ENCODE peak calls at places on chromosomes 1 and 21, in seven cellular contexts. One of them, this sample, is unnamed.

GRCh38 chr21:42199488-42200463 is 19.2 kb upstream of the ABCG1 start:
- DNase-seq in NCI-H1092: no peak
- DNase-seq in left ventricle myocardium inferior: no peak
- DNase-seq in hepatocyte: peak
- DNase-seq in osteoblast: no peak
- DNase-seq in activated CD4-positive, alpha-beta T cell treated with anti-CD3 and anti-CD28 coated beads, Interleukin-2, amount 10 ng/mL, durations not matched to agents 7 days and 5 days: peak
- DNase-seq in posterior vena cava: peak
- DNase-seq in this sample: no peak

GRCh38 chr1:183365676-183366075 is 52.5 kb downstream of the NMNAT2 start:
- DNase-seq in NCI-H1092: no peak
- DNase-seq in left ventricle myocardium inferior: no peak
- DNase-seq in hepatocyte: no peak
- DNase-seq in osteoblast: no peak
- DNase-seq in activated CD4-positive, alpha-beta T cell treated with anti-CD3 and anti-CD28 coated beads, Interleukin-2, amount 10 ng/mL, durations not matched to agents 7 days and 5 days: no peak
- DNase-seq in posterior vena cava: no peak
- DNase-seq in this sample: no peak

GRCh38 chr1:13812456-13813397 is 112.7 kb downstream of the PRDM2 start:
- DNase-seq in NCI-H1092: no peak
- DNase-seq in left ventricle myocardium inferior: no peak
- DNase-seq in hepatocyte: no peak
- DNase-seq in osteoblast: no peak
- DNase-seq in activated CD4-positive, alpha-beta T cell treated with anti-CD3 and anti-CD28 coated beads, Interleukin-2, amount 10 ng/mL, durations not matched to agents 7 days and 5 days: no peak
- DNase-seq in posterior vena cava: peak
- DNase-seq in this sample: peak

GRCh38 chr1:20443703-20444587 is 42.1 kb downstream of the CAMK2N1 start:
- DNase-seq in NCI-H1092: no peak
- DNase-seq in left ventricle myocardium inferior: no peak
- DNase-seq in hepatocyte: no peak
- DNase-seq in osteoblast: no peak
- DNase-seq in activated CD4-positive, alpha-beta T cell treated with anti-CD3 and anti-CD28 coated beads, Interleukin-2, amount 10 ng/mL, durations not matched to agents 7 days and 5 days: no peak
- DNase-seq in posterior vena cava: peak
- DNase-seq in this sample: no peak

GRCh38 chr1:33366766-33367487 is 46.0 kb upstream of the A3GALT2 start:
- DNase-seq in NCI-H1092: no peak
- DNase-seq in left ventricle myocardium inferior: no peak
- DNase-seq in hepatocyte: no peak
- DNase-seq in osteoblast: no peak
- DNase-seq in activated CD4-positive, alpha-beta T cell treated with anti-CD3 and anti-CD28 coated beads, Interleukin-2, amount 10 ng/mL, durations not matched to agents 7 days and 5 days: no peak
- DNase-seq in posterior vena cava: no peak
- DNase-seq in this sample: no peak

GRCh38 chr1:205437570-205437969 is 15.7 kb upstream of the LEMD1 start:
- DNase-seq in NCI-H1092: no peak
- DNase-seq in left ventricle myocardium inferior: no peak
- DNase-seq in hepatocyte: no peak
- DNase-seq in osteoblast: no peak
- DNase-seq in activated CD4-positive, alpha-beta T cell treated with anti-CD3 and anti-CD28 coated beads, Interleukin-2, amount 10 ng/mL, durations not matched to agents 7 days and 5 days: no peak
- DNase-seq in posterior vena cava: no peak
- DNase-seq in this sample: no peak

GRCh38 chr21:37430184-37430821 is 63.7 kb downstream of the DYRK1A start:
- DNase-seq in NCI-H1092: no peak
- DNase-seq in left ventricle myocardium inferior: no peak
- DNase-seq in hepatocyte: peak
- DNase-seq in osteoblast: no peak
- DNase-seq in activated CD4-positive, alpha-beta T cell treated with anti-CD3 and anti-CD28 coated beads, Interleukin-2, amount 10 ng/mL, durations not matched to agents 7 days and 5 days: no peak
- DNase-seq in posterior vena cava: no peak
- DNase-seq in this sample: no peak

GRCh38 chr1:109993885-109994284 is 9.3 kb downstream of the AHCYL1 start:
- DNase-seq in NCI-H1092: no peak
- DNase-seq in left ventricle myocardium inferior: no peak
- DNase-seq in hepatocyte: peak
- DNase-seq in osteoblast: no peak
- DNase-seq in activated CD4-positive, alpha-beta T cell treated with anti-CD3 and anti-CD28 coated beads, Interleukin-2, amount 10 ng/mL, durations not matched to agents 7 days and 5 days: no peak
- DNase-seq in posterior vena cava: no peak
- DNase-seq in this sample: no peak

GRCh38 chr1:78591971-78592370 is 28.3 kb upstream of the IFI44L start:
- DNase-seq in NCI-H1092: no peak
- DNase-seq in left ventricle myocardium inferior: no peak
- DNase-seq in hepatocyte: no peak
- DNase-seq in osteoblast: peak
- DNase-seq in activated CD4-positive, alpha-beta T cell treated with anti-CD3 and anti-CD28 coated beads, Interleukin-2, amount 10 ng/mL, durations not matched to agents 7 days and 5 days: no peak
- DNase-seq in posterior vena cava: no peak
- DNase-seq in this sample: no peak

GRCh38 chr1:119637719-119638118 is 10.3 kb downstream of the ZNF697 start:
- DNase-seq in NCI-H1092: no peak
- DNase-seq in left ventricle myocardium inferior: no peak
- DNase-seq in hepatocyte: no peak
- DNase-seq in osteoblast: no peak
- DNase-seq in activated CD4-positive, alpha-beta T cell treated with anti-CD3 and anti-CD28 coated beads, Interleukin-2, amount 10 ng/mL, durations not matched to agents 7 days and 5 days: no peak
- DNase-seq in posterior vena cava: no peak
- DNase-seq in this sample: no peak

GRCh38 chr1:55696181-55696580 is 481.0 kb upstream of the USP24 start:
- DNase-seq in NCI-H1092: no peak
- DNase-seq in left ventricle myocardium inferior: no peak
- DNase-seq in hepatocyte: no peak
- DNase-seq in osteoblast: peak
- DNase-seq in activated CD4-positive, alpha-beta T cell treated with anti-CD3 and anti-CD28 coated beads, Interleukin-2, amount 10 ng/mL, durations not matched to agents 7 days and 5 days: no peak
- DNase-seq in posterior vena cava: peak
- DNase-seq in this sample: no peak

GRCh38 chr1:31551206-31551605 is 25.1 kb upstream of the TINAGL1 start:
- DNase-seq in NCI-H1092: no peak
- DNase-seq in left ventricle myocardium inferior: no peak
- DNase-seq in hepatocyte: no peak
- DNase-seq in osteoblast: no peak
- DNase-seq in activated CD4-positive, alpha-beta T cell treated with anti-CD3 and anti-CD28 coated beads, Interleukin-2, amount 10 ng/mL, durations not matched to agents 7 days and 5 days: no peak
- DNase-seq in posterior vena cava: no peak
- DNase-seq in this sample: no peak

GRCh38 chr21:7952648-7953047 is 2568.7 kb upstream of the TPTE start:
- DNase-seq in NCI-H1092: no peak
- DNase-seq in left ventricle myocardium inferior: no peak
- DNase-seq in hepatocyte: no peak
- DNase-seq in osteoblast: no peak
- DNase-seq in activated CD4-positive, alpha-beta T cell treated with anti-CD3 and anti-CD28 coated beads, Interleukin-2, amount 10 ng/mL, durations not matched to agents 7 days and 5 days: no peak
- DNase-seq in posterior vena cava: no peak
- DNase-seq in this sample: no peak

GRCh38 chr1:58358311-58358710 is 188.2 kb downstream of the OMA1 start:
- DNase-seq in NCI-H1092: no peak
- DNase-seq in left ventricle myocardium inferior: no peak
- DNase-seq in hepatocyte: peak
- DNase-seq in osteoblast: no peak
- DNase-seq in activated CD4-positive, alpha-beta T cell treated with anti-CD3 and anti-CD28 coated beads, Interleukin-2, amount 10 ng/mL, durations not matched to agents 7 days and 5 days: no peak
- DNase-seq in posterior vena cava: no peak
- DNase-seq in this sample: no peak

GRCh38 chr1:28170036-28170596 is 6.4 kb downstream of the PTAFR start:
- DNase-seq in NCI-H1092: no peak
- DNase-seq in left ventricle myocardium inferior: no peak
- DNase-seq in hepatocyte: peak
- DNase-seq in osteoblast: no peak
- DNase-seq in activated CD4-positive, alpha-beta T cell treated with anti-CD3 and anti-CD28 coated beads, Interleukin-2, amount 10 ng/mL, durations not matched to agents 7 days and 5 days: no peak
- DNase-seq in posterior vena cava: no peak
- DNase-seq in this sample: no peak

GRCh38 chr1:33332357-33332789 is 11.5 kb upstream of the A3GALT2 start:
- DNase-seq in NCI-H1092: no peak
- DNase-seq in left ventricle myocardium inferior: no peak
- DNase-seq in hepatocyte: no peak
- DNase-seq in osteoblast: peak
- DNase-seq in activated CD4-positive, alpha-beta T cell treated with anti-CD3 and anti-CD28 coated beads, Interleukin-2, amount 10 ng/mL, durations not matched to agents 7 days and 5 days: no peak
- DNase-seq in posterior vena cava: no peak
- DNase-seq in this sample: no peak

GRCh38 chr1:223312705-223313414 is 51.1 kb downstream of the SUSD4 start:
- DNase-seq in NCI-H1092: no peak
- DNase-seq in left ventricle myocardium inferior: no peak
- DNase-seq in hepatocyte: no peak
- DNase-seq in osteoblast: no peak
- DNase-seq in activated CD4-positive, alpha-beta T cell treated with anti-CD3 and anti-CD28 coated beads, Interleukin-2, amount 10 ng/mL, durations not matched to agents 7 days and 5 days: no peak
- DNase-seq in posterior vena cava: no peak
- DNase-seq in this sample: no peak

GRCh38 chr21:15682977-15683376 is 46.8 kb upstream of the USP25 start:
- DNase-seq in NCI-H1092: no peak
- DNase-seq in left ventricle myocardium inferior: no peak
- DNase-seq in hepatocyte: no peak
- DNase-seq in osteoblast: no peak
- DNase-seq in activated CD4-positive, alpha-beta T cell treated with anti-CD3 and anti-CD28 coated beads, Interleukin-2, amount 10 ng/mL, durations not matched to agents 7 days and 5 days: no peak
- DNase-seq in posterior vena cava: no peak
- DNase-seq in this sample: no peak

GRCh38 chr1:1833916-1834325 is 55.7 kb upstream of the NADK start:
- DNase-seq in NCI-H1092: no peak
- DNase-seq in left ventricle myocardium inferior: no peak
- DNase-seq in hepatocyte: no peak
- DNase-seq in osteoblast: peak
- DNase-seq in activated CD4-positive, alpha-beta T cell treated with anti-CD3 and anti-CD28 coated beads, Interleukin-2, amount 10 ng/mL, durations not matched to agents 7 days and 5 days: no peak
- DNase-seq in posterior vena cava: no peak
- DNase-seq in this sample: no peak

GRCh38 chr1:206802401-206802800 is 30.1 kb upstream of the IL10 start:
- DNase-seq in NCI-H1092: no peak
- DNase-seq in left ventricle myocardium inferior: no peak
- DNase-seq in hepatocyte: no peak
- DNase-seq in osteoblast: no peak
- DNase-seq in activated CD4-positive, alpha-beta T cell treated with anti-CD3 and anti-CD28 coated beads, Interleukin-2, amount 10 ng/mL, durations not matched to agents 7 days and 5 days: no peak
- DNase-seq in posterior vena cava: no peak
- DNase-seq in this sample: no peak

GRCh38 chr21:37232274-37233018 is 34.7 kb downstream of the VPS26C start:
- DNase-seq in NCI-H1092: no peak
- DNase-seq in left ventricle myocardium inferior: no peak
- DNase-seq in hepatocyte: no peak
- DNase-seq in osteoblast: no peak
- DNase-seq in activated CD4-positive, alpha-beta T cell treated with anti-CD3 and anti-CD28 coated beads, Interleukin-2, amount 10 ng/mL, durations not matched to agents 7 days and 5 days: no peak
- DNase-seq in posterior vena cava: no peak
- DNase-seq in this sample: no peak

GRCh38 chr1:3060601-3061551 is 8.1 kb upstream of the PRDM16 start:
- DNase-seq in NCI-H1092: no peak
- DNase-seq in left ventricle myocardium inferior: no peak
- DNase-seq in hepatocyte: peak
- DNase-seq in osteoblast: peak
- DNase-seq in activated CD4-positive, alpha-beta T cell treated with anti-CD3 and anti-CD28 coated beads, Interleukin-2, amount 10 ng/mL, durations not matched to agents 7 days and 5 days: no peak
- DNase-seq in posterior vena cava: peak
- DNase-seq in this sample: peak

GRCh38 chr1:3690282-3691065 is 38.2 kb downstream of the TP73 start:
- DNase-seq in NCI-H1092: no peak
- DNase-seq in left ventricle myocardium inferior: no peak
- DNase-seq in hepatocyte: no peak
- DNase-seq in osteoblast: no peak
- DNase-seq in activated CD4-positive, alpha-beta T cell treated with anti-CD3 and anti-CD28 coated beads, Interleukin-2, amount 10 ng/mL, durations not matched to agents 7 days and 5 days: no peak
- DNase-seq in posterior vena cava: no peak
- DNase-seq in this sample: no peak

This sample was measured in chondrocyte.